ENCODE peak calls at places on chromosomes 16 and 17, in eight cellular contexts. F is M059J, D is NCI-H1436, Y is head of caudate nucleus, I is Kasumi-1, G is anterior cingulate cortex, N is T-helper 17 cell, K is stomach. V is an unnamed sample.

GRCh38 chr16:54203384-54203783 is 83.2 kb downstream of the IRX3 start:
- DNase-seq in D (no peak), N (no peak), I (no peak), K (no peak), Y (no peak), G (no peak), F (no peak), V (no peak)

GRCh38 chr16:28823291-28823718 is 506 bp downstream of the ATXN2L start:
- DNase-seq in N (no peak), K (no peak), D (no peak), Y (no peak), F (no peak), G (no peak), I (no peak), V (no peak)

GRCh38 chr17:73938706-73939105 is 264.8 kb upstream of the RPL38 start:
- DNase-seq in I (no peak), G (no peak), F (no peak), Y (no peak), N (no peak), K (no peak), D (no peak), V (no peak)

GRCh38 chr17:74545456-74546230 is at the start of gene CD300C:
- DNase-seq in Y (peak), D (no peak), G (no peak), F (peak), I (peak), N (no peak), K (no peak), V (no peak)

GRCh38 chr16:24863582-24864437 is 18.0 kb downstream of the SLC5A11 start:
- DNase-seq in N (no peak), K (no peak), D (no peak), Y (no peak), F (no peak), G (no peak), I (no peak), V (no peak)

GRCh38 chr17:17833664-17834357 is 3.0 kb downstream of the SREBF1 start:
- DNase-seq in K (no peak), I (no peak), D (no peak), N (no peak), F (no peak), G (no peak), Y (no peak), V (no peak)

GRCh38 chr17:62043140-62043539 is 21.9 kb downstream of the MED13 start:
- DNase-seq in D (no peak), F (no peak), N (no peak), Y (no peak), G (no peak), I (no peak), K (no peak), V (no peak)

GRCh38 chr17:50681260-50682200 is 26.2 kb downstream of the ANKRD40 start:
- DNase-seq in G (peak), D (peak), N (no peak), F (peak), I (peak), K (no peak), Y (peak), V (peak)

GRCh38 chr17:9242983-9243382 is 221.7 kb downstream of the NTN1 start:
- DNase-seq in N (no peak), Y (no peak), F (no peak), K (no peak), I (no peak), G (no peak), D (no peak), V (no peak)

GRCh38 chr17:1480747-1481465 is 11.6 kb downstream of the MYO1C start:
- DNase-seq in G (no peak), N (no peak), K (no peak), D (no peak), Y (no peak), I (no peak), F (peak), V (no peak)

GRCh38 chr17:5506307-5506706 is 19.9 kb downstream of the MIS12 start:
- DNase-seq in G (no peak), F (no peak), K (no peak), Y (no peak), I (no peak), D (no peak), N (no peak), V (no peak)

GRCh38 chr17:55601874-55602364 is 90.7 kb upstream of the SMIM36 start:
- DNase-seq in G (no peak), I (peak), N (no peak), K (no peak), Y (no peak), D (no peak), F (peak), V (no peak)

GRCh38 chr16:67156146-67156844 is 3.4 kb downstream of the TRADD start:
- DNase-seq in D (no peak), Y (no peak), F (no peak), K (no peak), I (no peak), N (no peak), G (no peak), V (no peak)

GRCh38 chr17:601462-602303 is 113.0 kb downstream of the VPS53 start:
- DNase-seq in Y (no peak), G (no peak), K (no peak), I (no peak), D (no peak), F (no peak), N (no peak), V (no peak)

GRCh38 chr17:28242791-28243190 is 76.2 kb upstream of the TMEM97 start:
- DNase-seq in N (no peak), G (no peak), K (no peak), F (no peak), I (no peak), D (no peak), Y (no peak), V (no peak)

GRCh38 chr17:64457156-64457555 is 8.2 kb downstream of the MILR1 start:
- DNase-seq in Y (no peak), F (peak), D (no peak), I (no peak), G (no peak), N (no peak), K (no peak), V (no peak)

GRCh38 chr16:13902677-13903076 is 17.3 kb upstream of the ERCC4 start:
- DNase-seq in G (no peak), F (peak), K (no peak), I (no peak), Y (no peak), N (no peak), D (no peak), V (no peak)

GRCh38 chr17:67625971-67626370 is 91.8 kb upstream of the NOL11 start:
- DNase-seq in F (no peak), Y (no peak), I (no peak), K (no peak), G (no peak), N (no peak), D (no peak), V (no peak)

GRCh38 chr16:20614201-20615141 is 38.3 kb upstream of the ACSM2B start:
- DNase-seq in N (no peak), F (no peak), Y (no peak), I (no peak), D (no peak), G (no peak), K (no peak), V (no peak)

GRCh38 chr17:79667121-79667715 is 56.4 kb upstream of the RBFOX3 start:
- DNase-seq in N (no peak), Y (no peak), K (no peak), G (no peak), D (no peak), F (no peak), I (no peak), V (no peak)

GRCh38 chr17:46876353-46876887 is 25.0 kb downstream of the WNT9B start:
- DNase-seq in D (peak), F (peak), N (no peak), I (no peak), Y (no peak), G (no peak), K (peak), V (no peak)

GRCh38 chr17:6524520-6524919 is 31.8 kb downstream of the PITPNM3 start:
- DNase-seq in D (no peak), F (peak), I (no peak), K (no peak), Y (no peak), G (no peak), N (no peak), V (no peak)

GRCh38 chr16:8634991-8635736 is 13.7 kb downstream of the METTL22 start:
- DNase-seq in G (no peak), K (no peak), D (no peak), Y (no peak), N (no peak), F (no peak), I (no peak), V (no peak)

GRCh38 chr17:19335951-19336631 is 26.4 kb downstream of the B9D1 start:
- DNase-seq in D (no peak), N (no peak), I (no peak), F (no peak), Y (no peak), G (no peak), K (no peak), V (no peak)

GRCh38 chr16:60166111-60166510 is 1432.0 kb upstream of the GOT2 start:
- DNase-seq in D (no peak), Y (no peak), G (no peak), N (no peak), K (no peak), F (peak), I (no peak), V (no peak)

GRCh38 chr16:3759736-3760135 is 42.4 kb upstream of the TRAP1 start:
- DNase-seq in N (no peak), G (no peak), K (no peak), Y (no peak), F (no peak), D (no peak), I (no peak), V (no peak)

GRCh38 chr16:80433617-80434016 is 107.2 kb upstream of the DYNLRB2 start:
- DNase-seq in Y (no peak), F (peak), D (no peak), K (no peak), I (no peak), N (no peak), G (no peak), V (no peak)

GRCh38 chr17:35368086-35368824 is 5.2 kb downstream of the SLFN11 start:
- DNase-seq in Y (no peak), N (no peak), D (no peak), I (peak), F (no peak), K (no peak), G (peak), V (no peak)

GRCh38 chr17:66372182-66372581 is 69.8 kb downstream of the PRKCA start:
- DNase-seq in D (no peak), K (no peak), N (no peak), G (no peak), I (no peak), F (no peak), Y (no peak), V (no peak)

GRCh38 chr16:78292726-78293380 is 193.4 kb downstream of the WWOX start:
- DNase-seq in N (no peak), D (no peak), Y (no peak), K (no peak), I (no peak), G (no peak), F (no peak), V (no peak)

GRCh38 chr17:32482568-32483320 is 4.0 kb upstream of the CDK5R1 start:
- DNase-seq in K (no peak), N (no peak), Y (no peak), D (no peak), G (no peak), F (no peak), I (no peak), V (no peak)

GRCh38 chr16:73329363-73330306 is 281.7 kb upstream of the ZFHX3 start:
- DNase-seq in F (peak), G (peak), N (no peak), Y (peak), K (no peak), I (no peak), D (no peak), V (peak)

V was measured in frontal cortex.